ENCODE peak calls at places on chromosomes 13 and 19, in eight cellular contexts. M is foreskin fibroblast; F is SIG-M5; G is MCF 10A; H is stimulated activated CD8-positive, alpha-beta memory T cell treated with anti-CD3 and anti-CD28 coated beads, Interleukin-12 subunit alpha, Interleukin-12 subunit beta, amount 100 ng/mL, for 4 hours; P is NCI-H774; Q is BJ; S is Peyer's patch. L is an unnamed sample.

GRCh38 chr19:14383898-14384669 is 2.8 kb downstream of the ADGRE5 start:
- DNase-seq in M (no peak), F (no peak), G (peak), H (peak), P (no peak), Q (no peak), S (peak), L (no peak)

GRCh38 chr13:43388282-43389034 is 365.1 kb downstream of the DNAJC15 start:
- DNase-seq in M (no peak), F (no peak), G (no peak), H (no peak), P (no peak), Q (no peak), S (no peak), L (no peak)

GRCh38 chr13:55464222-55464621 is 1676.5 kb upstream of the PRR20A start:
- DNase-seq in M (no peak), F (no peak), G (no peak), H (no peak), P (no peak), Q (no peak), S (no peak), L (no peak)

GRCh38 chr13:59750860-59751259 is 412.9 kb downstream of the DIAPH3 start:
- DNase-seq in M (peak), F (no peak), G (no peak), H (no peak), P (no peak), Q (peak), S (no peak), L (no peak)

GRCh38 chr19:45577111-45577905 is 7.3 kb downstream of the OPA3 start:
- DNase-seq in M (peak), F (no peak), G (peak), H (no peak), P (no peak), Q (peak), S (no peak), L (no peak)

GRCh38 chr13:64749301-64749700 is 2480.8 kb downstream of the PCDH9 start:
- DNase-seq in M (no peak), F (no peak), G (no peak), H (no peak), P (no peak), Q (no peak), S (no peak), L (no peak)

GRCh38 chr13:110637747-110638146 is 22.4 kb downstream of the NAXD start:
- DNase-seq in M (no peak), F (no peak), G (no peak), H (no peak), P (peak), Q (no peak), S (no peak), L (no peak)

GRCh38 chr13:52414963-52415362 is 9.0 kb upstream of the THSD1 start:
- DNase-seq in M (peak), F (no peak), G (peak), H (no peak), P (no peak), Q (peak), S (no peak), L (no peak)

GRCh38 chr13:63625869-63626268 is 2210.2 kb upstream of the PCDH20 start:
- DNase-seq in M (no peak), F (no peak), G (peak), H (no peak), P (no peak), Q (no peak), S (no peak), L (no peak)

GRCh38 chr19:51096473-51097165 is 11.6 kb downstream of the CTU1 start:
- DNase-seq in M (no peak), F (no peak), G (peak), H (no peak), P (no peak), Q (no peak), S (no peak), L (no peak)

GRCh38 chr13:43682698-43683097 is 104.1 kb downstream of the ENOX1 start:
- DNase-seq in M (no peak), F (no peak), G (no peak), H (no peak), P (no peak), Q (no peak), S (no peak), L (no peak)

GRCh38 chr19:7970716-7971448 is 27.4 kb upstream of the TIMM44 start:
- DNase-seq in M (peak), F (no peak), G (peak), H (no peak), P (no peak), Q (no peak), S (no peak), L (no peak)

GRCh38 chr19:56972291-56972914 is 131.9 kb upstream of the PEG3 start:
- DNase-seq in M (no peak), F (no peak), G (no peak), H (no peak), P (no peak), Q (no peak), S (no peak), L (no peak)

GRCh38 chr19:1219786-1220451 is 14.3 kb downstream of the STK11 start:
- DNase-seq in M (no peak), F (no peak), G (no peak), H (no peak), P (no peak), Q (no peak), S (no peak), L (no peak)

GRCh38 chr19:17328517-17329060 is 6.1 kb downstream of the ANO8 start:
- DNase-seq in M (no peak), F (no peak), G (no peak), H (peak), P (no peak), Q (no peak), S (peak), L (no peak)

GRCh38 chr13:93963266-93964131 is 516.0 kb downstream of the DCT start:
- DNase-seq in M (peak), F (no peak), G (peak), H (no peak), P (peak), Q (no peak), S (no peak), L (peak)

GRCh38 chr13:42969558-42970172 is 22.4 kb downstream of the EPSTI1 start:
- DNase-seq in M (peak), F (no peak), G (peak), H (peak), P (no peak), Q (no peak), S (peak), L (no peak)

GRCh38 chr13:50400930-50401553 is 385.8 kb downstream of the KCNRG start:
- DNase-seq in M (peak), F (no peak), G (peak), H (no peak), P (no peak), Q (peak), S (no peak), L (no peak)

GRCh38 chr19:18441804-18442788 is 4.2 kb upstream of the ISYNA1 start:
- DNase-seq in M (no peak), F (no peak), G (no peak), H (no peak), P (no peak), Q (no peak), S (no peak), L (no peak)

GRCh38 chr19:46812898-46813569 is 24.6 kb upstream of the SLC1A5 start:
- DNase-seq in M (no peak), F (no peak), G (no peak), H (no peak), P (no peak), Q (no peak), S (no peak), L (no peak)

GRCh38 chr19:2982556-2982955 is 5.2 kb downstream of the TLE6 start:
- DNase-seq in M (no peak), F (no peak), G (no peak), H (no peak), P (no peak), Q (no peak), S (no peak), L (no peak)

GRCh38 chr19:12954150-12954962 is 2.7 kb downstream of the GADD45GIP1 start:
- DNase-seq in M (no peak), F (no peak), G (no peak), H (no peak), P (no peak), Q (no peak), S (no peak), L (no peak)

GRCh38 chr13:77207943-77208342 is 119.0 kb downstream of the MYCBP2 start:
- DNase-seq in M (peak), F (no peak), G (no peak), H (no peak), P (no peak), Q (peak), S (no peak), L (no peak)

GRCh38 chr13:104750377-104750776 is 1684.2 kb upstream of the SLC10A2 start:
- DNase-seq in M (no peak), F (no peak), G (no peak), H (no peak), P (no peak), Q (no peak), S (no peak), L (no peak)

GRCh38 chr13:97498419-97498818 is 64.5 kb downstream of the RAP2A start:
- DNase-seq in M (no peak), F (no peak), G (no peak), H (no peak), P (no peak), Q (no peak), S (no peak), L (no peak)